ENCODE peak calls at places on chromosomes 2 and 18, in nine cellular contexts. D is Panc1, R is tibial artery, J is NCI-H1417, T is chondrocyte, E is T-helper 2 cell, V is activated gamma-delta T cell treated with Interleukin-2 at 50 U/mL for 16 hours, S is adrenal gland, Y is AML-193. I is an unnamed sample.

GRCh38 chr2:102449370-102449974 is 23.6 kb upstream of the SLC9A4 start:
- DNase-seq in D (peak), R (no peak), J (peak), T (no peak), E (peak), V (peak), S (peak), Y (peak), I (peak)

GRCh38 chr2:31476511-31477171 is 62.1 kb upstream of the XDH start:
- DNase-seq in D (no peak), R (no peak), J (no peak), T (no peak), E (no peak), V (no peak), S (no peak), Y (no peak), I (no peak)

GRCh38 chr2:12897181-12897580 is 180.4 kb downstream of the TRIB2 start:
- DNase-seq in D (no peak), R (no peak), J (no peak), T (no peak), E (no peak), V (peak), S (no peak), Y (peak), I (no peak)

GRCh38 chr2:216328347-216328746 is 43.9 kb downstream of the MARCHF4 start:
- DNase-seq in D (no peak), R (no peak), J (no peak), T (no peak), E (no peak), V (no peak), S (no peak), Y (no peak), I (no peak)

GRCh38 chr2:195304310-195304709 is 352.7 kb upstream of the SLC39A10 start:
- DNase-seq in D (no peak), R (no peak), J (no peak), T (no peak), E (no peak), V (no peak), S (peak), Y (no peak), I (no peak)

GRCh38 chr2:48496867-48497266 is 33.1 kb upstream of the STON1 start:
- DNase-seq in D (no peak), R (no peak), J (no peak), T (no peak), E (no peak), V (no peak), S (peak), Y (no peak), I (no peak)

GRCh38 chr2:239278941-239279365 is 121.9 kb downstream of the HDAC4 start:
- DNase-seq in D (no peak), R (no peak), J (no peak), T (no peak), E (no peak), V (no peak), S (no peak), Y (no peak), I (no peak)

GRCh38 chr2:219526320-219527075 is 12.2 kb downstream of the ASIC4 start:
- DNase-seq in D (no peak), R (no peak), J (peak), T (no peak), E (no peak), V (no peak), S (no peak), Y (no peak), I (no peak)

GRCh38 chr2:209208211-209208610 is 215.6 kb upstream of the MAP2 start:
- DNase-seq in D (peak), R (no peak), J (no peak), T (no peak), E (no peak), V (no peak), S (peak), Y (no peak), I (peak)

GRCh38 chr2:69214898-69215297 is 172.1 kb downstream of the GFPT1 start:
- DNase-seq in D (no peak), R (no peak), J (no peak), T (no peak), E (no peak), V (no peak), S (peak), Y (no peak), I (no peak)

GRCh38 chr2:102795641-102796040 is 33.8 kb downstream of the TMEM182 start:
- DNase-seq in D (no peak), R (no peak), J (no peak), T (no peak), E (no peak), V (no peak), S (no peak), Y (no peak), I (no peak)

GRCh38 chr2:194992648-194993047 is 664.4 kb upstream of the SLC39A10 start:
- DNase-seq in D (no peak), R (no peak), J (no peak), T (no peak), E (no peak), V (no peak), S (no peak), Y (no peak), I (no peak)

GRCh38 chr18:69367104-69367503 is 33.6 kb upstream of the DOK6 start:
- DNase-seq in D (no peak), R (no peak), J (no peak), T (no peak), E (no peak), V (no peak), S (no peak), Y (no peak), I (no peak)

GRCh38 chr2:133371286-133371685 is 197.0 kb downstream of the NCKAP5 start:
- DNase-seq in D (no peak), R (no peak), J (no peak), T (no peak), E (no peak), V (no peak), S (no peak), Y (no peak), I (no peak)

GRCh38 chr2:113233593-113234550 is 44.8 kb downstream of the PAX8 start:
- DNase-seq in D (no peak), R (no peak), J (no peak), T (no peak), E (no peak), V (no peak), S (peak), Y (no peak), I (no peak)

GRCh38 chr2:12766421-12766879 is 49.7 kb downstream of the TRIB2 start:
- DNase-seq in D (no peak), R (no peak), J (no peak), T (no peak), E (no peak), V (no peak), S (no peak), Y (no peak), I (no peak)

GRCh38 chr2:234571620-234572407 is 74.9 kb upstream of the ARL4C start:
- DNase-seq in D (no peak), R (no peak), J (no peak), T (no peak), E (no peak), V (no peak), S (no peak), Y (peak), I (no peak)

GRCh38 chr2:68190991-68191731 is 33.5 kb downstream of the PNO1 start:
- DNase-seq in D (peak), R (no peak), J (no peak), T (no peak), E (no peak), V (no peak), S (no peak), Y (no peak), I (no peak)

GRCh38 chr2:133569416-133569815 is 1.2 kb upstream of the NCKAP5 start:
- DNase-seq in D (no peak), R (no peak), J (no peak), T (no peak), E (no peak), V (no peak), S (no peak), Y (no peak), I (no peak)

GRCh38 chr2:8491296-8492048 is 190.4 kb upstream of the ID2 start:
- DNase-seq in D (no peak), R (no peak), J (peak), T (no peak), E (no peak), V (no peak), S (no peak), Y (no peak), I (no peak)

GRCh38 chr2:234257859-234258561 is 207.5 kb downstream of the SPP2 start:
- DNase-seq in D (peak), R (no peak), J (peak), T (no peak), E (no peak), V (no peak), S (peak), Y (no peak), I (no peak)

GRCh38 chr2:76867854-76868253 is 654.3 kb downstream of the LRRTM4 start:
- DNase-seq in D (no peak), R (no peak), J (no peak), T (no peak), E (no peak), V (no peak), S (no peak), Y (no peak), I (peak)

GRCh38 chr2:190418717-190419116 is 10.6 kb downstream of the MFSD6 start:
- DNase-seq in D (no peak), R (no peak), J (no peak), T (no peak), E (no peak), V (no peak), S (no peak), Y (no peak), I (no peak)

GRCh38 chr2:126971481-126972271 is 73.0 kb downstream of the TEX51 start:
- DNase-seq in D (peak), R (peak), J (peak), T (no peak), E (peak), V (peak), S (peak), Y (peak), I (no peak)

GRCh38 chr2:195500878-195501277 is 156.1 kb upstream of the SLC39A10 start:
- DNase-seq in D (no peak), R (no peak), J (no peak), T (no peak), E (no peak), V (no peak), S (no peak), Y (no peak), I (peak)